ENCODE peak calls at places on chromosomes 5 and 9, in five cellular contexts. Q is spleen, X is H1, W is right lobe of liver, I is prostate gland. H is an unnamed sample. For H3K4me1, the result is how much of the 10 kb centered on the place peaks cover.

GRCh38 chr5:159975462-159976019 is 33.4 kb upstream of the TTC1 start:
- DNase-seq in Q (no peak), X (no peak), W (no peak), I (no peak), H (no peak)

GRCh38 chr9:76733096-76733495 is 31.1 kb upstream of the PCA3 start:
- DNase-seq in X (no peak), I (no peak), W (no peak), Q (no peak), H (no peak)

GRCh38 chr9:27059907-27060306 is 49.1 kb upstream of the TEK start:
- DNase-seq in I (no peak), Q (no peak), W (no peak), X (no peak), H (no peak)

GRCh38 chr5:158676642-158677489 is 422.9 kb downstream of the EBF1 start:
- DNase-seq in I (no peak), Q (peak), W (no peak), X (peak), H (no peak)

GRCh38 chr9:133892193-133892920 is 99.8 kb downstream of the VAV2 start:
- DNase-seq in Q (no peak), I (no peak), X (peak), W (peak), H (no peak)

GRCh38 chr9:129225815-129226214 is 47.8 kb upstream of the IER5L start:
- DNase-seq in X (no peak), W (peak), I (no peak), Q (peak), H (peak)

GRCh38 chr5:173721259-173722232 is 105.1 kb upstream of the BOD1 start:
- DNase-seq in Q (no peak), I (no peak), W (no peak), X (no peak), H (no peak)

GRCh38 chr9:135664801-135665794 is 2.0 kb downstream of the LCN9 start:
- DNase-seq in I (no peak), Q (peak), X (peak), W (no peak), H (no peak)

GRCh38 chr5:91151947-91152346 is 231.2 kb downstream of the ARRDC3 start:
- DNase-seq in X (no peak), W (no peak), Q (no peak), I (peak), H (no peak)

GRCh38 chr9:86341007-86341491 is 13.2 kb downstream of the TUT7 start:
- DNase-seq in X (no peak), W (no peak), Q (no peak), I (no peak), H (no peak)

GRCh38 chr9:90842984-90843383 is 41.4 kb downstream of the SYK start:
- DNase-seq in Q (peak), I (no peak), W (no peak), X (no peak), H (peak)

GRCh38 chr5:147857302-147858129 is 21.0 kb upstream of the SCGB3A2 start:
- DNase-seq in W (no peak), X (peak), Q (no peak), I (peak), H (peak)

GRCh38 chr9:12739014-12739413 is 35.8 kb upstream of the LURAP1L start:
- DNase-seq in Q (no peak), X (no peak), W (no peak), I (no peak), H (no peak)

GRCh38 chr5:68515514-68515913 is 300.0 kb downstream of the PIK3R1 start:
- DNase-seq in W (no peak), Q (no peak), I (no peak), X (no peak), H (no peak)

GRCh38 chr5:74464512-74465209 is 175.9 kb downstream of the ENC1 start:
- DNase-seq in Q (no peak), I (no peak), X (no peak), W (no peak), H (no peak)

DNA sequence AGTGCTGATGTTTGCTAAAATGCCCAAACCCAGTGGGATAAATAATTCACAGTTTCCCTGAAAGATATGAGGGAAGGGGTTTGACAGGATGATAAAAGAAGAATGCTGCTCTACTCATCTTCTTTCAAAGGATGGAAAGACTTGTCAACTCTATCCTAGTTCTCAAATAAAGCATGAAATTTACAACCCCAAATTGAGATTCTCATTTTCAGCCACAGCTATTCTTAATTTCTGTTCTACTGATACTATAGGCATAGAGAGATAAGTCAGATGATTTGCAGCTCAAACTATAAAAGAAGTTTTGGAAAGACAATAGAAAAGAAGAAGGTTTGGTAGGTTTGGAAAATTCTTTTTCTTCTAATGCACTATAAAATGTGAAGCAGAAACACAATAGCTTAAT is 542.6 kb downstream of the CSNK1G3 start:
- DNase-seq in X (no peak), W (no peak), I (no peak), Q (no peak), H (no peak)
- H3K27ac ChIP-seq in X (no peak), W (no peak), I (no peak), Q (no peak), H (no peak)

DNA sequence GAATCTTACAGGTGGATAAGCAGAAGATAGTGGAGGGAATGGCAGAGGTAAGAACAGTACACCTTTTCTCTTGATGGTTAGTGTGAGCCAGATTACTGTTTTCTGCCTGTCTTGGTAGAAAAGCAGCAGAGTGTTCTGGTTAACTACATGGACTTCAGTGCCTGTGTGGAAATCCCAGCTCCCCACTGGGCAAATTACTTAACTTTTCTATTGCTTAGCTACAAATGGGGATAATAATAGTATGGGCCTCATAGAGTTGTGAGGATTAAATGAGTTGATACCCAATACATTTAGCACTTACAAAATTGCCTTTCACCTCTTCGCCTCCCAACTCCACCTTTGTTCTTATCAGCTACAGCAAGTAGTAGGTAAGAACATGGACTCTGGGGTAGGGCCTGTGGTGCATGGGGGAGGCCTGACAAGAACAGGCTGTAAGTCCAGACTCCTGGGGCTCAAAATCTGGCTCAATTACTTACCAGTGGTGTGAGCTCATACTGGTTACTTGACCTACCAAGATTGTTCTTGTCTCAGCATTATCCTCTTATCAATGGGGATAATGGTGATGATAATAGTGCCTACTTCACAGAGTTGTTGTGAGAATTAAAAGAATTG is 125.1 kb downstream of the LIFR start:
- DNase-seq in W (no peak), I (no peak), Q (no peak), X (no peak), H (no peak)
- H3K4me1 ChIP-seq in W (under half), I (under half), Q (under half), X (under half), H (under half)

DNA sequence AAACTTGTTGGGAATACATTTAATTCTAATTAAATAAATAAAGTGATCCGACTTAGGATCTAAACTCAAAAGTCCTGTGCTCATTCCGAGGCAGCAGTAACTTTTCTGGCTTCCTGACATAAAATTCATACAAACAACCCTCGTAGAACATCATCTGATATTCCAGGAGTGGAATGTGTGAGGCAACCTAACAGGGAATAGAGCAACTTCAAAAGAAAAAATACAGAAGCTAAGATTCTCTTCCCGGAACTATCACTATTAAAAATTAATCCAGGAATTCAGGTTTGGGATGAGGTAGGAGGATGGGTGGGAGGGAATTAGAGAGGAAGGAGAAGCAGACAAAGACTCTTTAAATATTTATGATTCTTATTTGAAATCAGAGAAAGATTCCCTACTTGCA is 32.9 kb upstream of the TRIO start:
- DNase-seq in I (no peak), W (no peak), Q (no peak), X (no peak), H (no peak)
- TF ChIP-seq CTCF in I (no peak), W (no peak), Q (no peak), X (no peak), H (no peak)

DNA sequence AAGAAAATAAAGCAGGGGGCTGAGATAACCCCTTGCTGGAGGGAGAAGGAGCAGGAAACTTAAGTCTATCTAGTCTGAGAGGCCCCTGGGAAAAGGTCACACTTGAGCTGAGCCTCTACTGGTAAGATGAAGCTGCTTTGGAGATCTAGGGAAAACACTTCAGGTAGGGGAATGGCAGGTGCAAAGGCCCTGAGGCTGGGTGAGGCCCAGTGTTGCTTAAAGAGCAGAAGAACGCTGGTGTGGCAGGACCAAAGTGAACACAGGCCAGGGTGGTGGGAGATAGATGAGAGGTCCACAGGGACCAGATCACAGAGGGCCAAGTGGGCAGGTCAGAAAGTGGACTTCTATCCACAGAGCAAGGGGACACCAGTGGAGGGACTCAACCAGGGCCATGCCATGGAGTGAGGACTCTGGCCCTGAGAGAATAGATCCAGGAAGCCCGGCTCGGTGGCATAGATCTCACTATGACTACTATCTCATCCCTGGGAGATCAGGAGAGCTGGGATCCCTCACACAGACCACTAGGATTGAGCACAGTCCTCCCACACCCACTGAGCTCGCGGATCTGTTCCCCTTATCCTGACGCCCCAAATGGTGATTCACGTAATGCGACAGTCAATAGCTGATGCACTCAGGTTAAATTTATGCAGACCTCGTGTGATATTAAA is 17.6 kb upstream of the NEURL1B start:
- DNase-seq in X (no peak), W (no peak), I (no peak), Q (peak), H (no peak)
- H3K27ac ChIP-seq in X (no peak), W (no peak), I (no peak), Q (no peak), H (no peak)

GRCh38 chr5:31638748-31639418 is at the start of gene PDZD2:
- DNase-seq in I (peak), X (peak), Q (peak), W (peak), H (peak)

GRCh38 chr5:31639488-31640011 is 619 bp downstream of the PDZD2 start:
- DNase-seq in Q (no peak), I (no peak), W (peak), X (peak), H (no peak)

GRCh38 chr5:31641059-31641458 is 2.1 kb downstream of the PDZD2 start:
- DNase-seq in X (no peak), I (no peak), W (no peak), Q (no peak), H (no peak)

GRCh38 chr5:31640573-31640972 is 1.6 kb downstream of the PDZD2 start:
- DNase-seq in I (no peak), W (no peak), X (no peak), Q (no peak), H (no peak)

DNA sequence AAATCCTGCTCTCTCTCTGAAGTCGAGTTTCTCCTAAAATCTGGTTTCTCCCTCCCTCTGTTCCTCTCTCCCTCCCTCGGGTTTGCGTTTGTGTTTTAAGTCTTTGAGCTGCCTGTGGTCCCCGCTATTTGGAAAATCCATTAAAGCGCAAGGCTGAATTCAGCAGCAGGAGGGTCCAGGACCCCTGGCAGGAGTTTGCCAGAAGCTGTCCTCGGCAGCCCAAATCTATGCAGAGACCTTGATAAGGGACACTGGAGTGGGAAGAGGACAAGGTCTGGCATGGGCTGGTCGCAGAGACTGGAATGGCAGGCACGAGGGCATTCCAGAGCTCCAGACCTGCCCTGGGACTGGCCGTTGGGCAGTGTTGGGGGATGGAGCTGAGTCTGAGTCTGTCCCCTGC is 1.1 kb downstream of the PDZD2 start:
- DNase-seq in W (no peak), I (no peak), Q (no peak), X (peak), H (no peak)
- H3K4me1 ChIP-seq in W (under half), I (under half), Q (under half), X (under half), H (under half)

GRCh38 chr5:149724130-149724850 is 5.8 kb upstream of the PPARGC1B start:
- DNase-seq in Q (no peak), X (no peak), W (no peak), I (no peak), H (no peak)
- TF ChIP-seq CTCF in Q (peak), X (no peak), W (no peak), I (no peak), H (no peak)

GRCh38 chr5:124652892-124653441 is 93.5 kb downstream of the ZNF608 start:
- DNase-seq in W (no peak), Q (no peak), X (no peak), I (no peak), H (no peak)
- H3K27ac ChIP-seq in W (no peak), Q (no peak), X (no peak), I (no peak), H (no peak)